ENCODE peak calls at places on chromosomes 16 and 17, in five cellular contexts. D is psoas muscle, O is heart left ventricle, H is OCI-LY7, C is lower lobe of right lung. P is an unnamed sample.

GRCh38 chr16:86396918-86397317 is 113.4 kb upstream of the FOXF1 start:
- DNase-seq in D (no peak), O (no peak), H (no peak), C (no peak), P (no peak)

GRCh38 chr17:2084129-2084765 is 29.3 kb downstream of the HIC1 start:
- DNase-seq in D (peak; percentile 75), O (peak; percentile 78), H (no peak), C (peak; percentile 48), P (no peak)

GRCh38 chr17:17551361-17551760 is 40.1 kb downstream of the PEMT start:
- DNase-seq in D (peak; percentile 10), O (peak; percentile 88), H (no peak), C (no peak), P (peak; percentile 57)

GRCh38 chr17:58403312-58403711 is 14.0 kb downstream of the RNF43 start:
- DNase-seq in D (no peak), O (no peak), H (no peak), C (no peak), P (peak; percentile 70)

GRCh38 chr17:17044846-17045561 is 2.7 kb downstream of the MPRIP start:
- DNase-seq in D (no peak), O (peak; percentile 76), H (peak; percentile 62), C (no peak), P (peak; percentile 65)

GRCh38 chr17:50765454-50766221 is 1.7 kb downstream of the ANKRD40CL start:
- DNase-seq in D (no peak), O (no peak), H (peak; percentile 41), C (peak; percentile 60), P (no peak)

GRCh38 chr16:2751577-2752034 is 832 bp upstream of the SRRM2 start:
- DNase-seq in D (no peak), O (peak; percentile 40), H (peak; percentile 92), C (peak; percentile 57), P (peak; percentile 72)

GRCh38 chr16:21097151-21097550 is 53.5 kb downstream of the DNAH3 start:
- DNase-seq in D (no peak), O (no peak), H (no peak), C (no peak), P (no peak)

GRCh38 chr16:85535352-85536072 is 77.6 kb upstream of the GSE1 start:
- DNase-seq in D (no peak), O (no peak), H (no peak), C (no peak), P (no peak)

GRCh38 chr17:77778636-77779524 is 179.6 kb upstream of the TNRC6C start:
- DNase-seq in D (peak; percentile 61), O (peak; percentile 89), H (no peak), C (peak; percentile 69), P (no peak)

GRCh38 chr16:66426112-66427035 is 721 bp upstream of the BEAN1 start:
- DNase-seq in D (no peak), O (no peak), H (no peak), C (no peak), P (no peak)

GRCh38 chr17:12731839-12732238 is 57.5 kb upstream of the ARHGAP44 start:
- DNase-seq in D (no peak), O (peak; percentile 91), H (no peak), C (no peak), P (no peak)

GRCh38 chr17:27622160-27622559 is 8.8 kb upstream of the LGALS9 start:
- DNase-seq in D (no peak), O (no peak), H (no peak), C (no peak), P (no peak)

GRCh38 chr17:36864827-36865320 is 72.4 kb upstream of the LHX1 start:
- DNase-seq in D (no peak), O (no peak), H (no peak), C (no peak), P (no peak)

GRCh38 chr16:87461466-87461975 is 31.3 kb downstream of the ZCCHC14 start:
- DNase-seq in D (peak; percentile 37), O (peak; percentile 72), H (peak; percentile 59), C (peak; percentile 94), P (peak; percentile 91)
- H3K4me1 ChIP-seq in D (peaks cover 54% of the 10 kb centered on the region), O (peaks cover 60% of the 10 kb centered on the region), H (peaks cover 15% of the 10 kb centered on the region), C (peaks cover 73% of the 10 kb centered on the region), P (peaks cover 7% of the 10 kb centered on the region)

GRCh38 chr16:31764103-31764502 is 109.5 kb upstream of the ZNF267 start:
- DNase-seq in D (no peak), O (no peak), H (no peak), C (no peak), P (no peak)
- H3K9me3 ChIP-seq in D (peaks cover 81% of the 10 kb centered on the region), O (peaks cover 18% of the 10 kb centered on the region), H (peaks cover 17% of the 10 kb centered on the region), C (peaks cover 87% of the 10 kb centered on the region), P (peaks cover 9% of the 10 kb centered on the region)

DNA sequence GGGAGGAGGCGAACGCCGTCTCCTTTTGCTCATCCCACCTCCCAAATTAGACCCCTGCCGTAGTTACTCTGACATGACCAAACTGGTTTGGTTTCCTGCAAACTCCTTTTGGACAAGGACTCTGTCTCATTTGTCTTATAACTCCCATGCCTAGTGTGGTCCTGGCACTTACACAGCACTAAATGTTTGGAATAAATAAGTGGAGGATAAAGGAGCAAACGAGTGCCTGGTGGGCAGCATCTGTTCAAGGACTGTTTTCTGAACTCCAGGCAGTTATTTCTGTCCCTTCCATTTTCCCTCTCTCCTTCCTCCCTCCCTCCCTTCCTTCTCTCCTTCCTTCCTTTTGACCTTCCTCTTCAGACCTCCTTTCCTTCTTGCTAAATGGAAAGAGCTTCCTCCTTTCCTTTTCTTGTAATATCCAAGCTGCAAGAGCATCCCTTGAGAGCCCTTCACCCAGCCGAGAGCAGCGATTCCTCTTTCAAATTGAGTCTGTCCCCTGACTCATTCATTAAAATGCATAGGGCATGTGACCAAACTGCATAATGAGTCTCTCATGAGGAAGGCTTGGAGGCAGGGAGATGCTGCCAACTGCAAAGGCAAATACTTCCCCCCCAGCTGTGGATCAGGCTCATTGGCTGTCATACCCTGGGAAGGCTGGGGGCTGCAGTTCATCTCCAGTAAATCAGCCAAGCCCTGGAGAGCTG is 36.9 kb downstream of the CHD9 start:
- DNase-seq in D (peak; percentile 69), O (peak; percentile 83), H (peak; percentile 30), C (peak; percentile 56), P (peak; percentile 11)
- H3K4me1 ChIP-seq in D (peaks cover 51% of the 10 kb centered on the region), O (peaks cover 62% of the 10 kb centered on the region), H (peaks cover 78% of the 10 kb centered on the region), C (peaks cover 78% of the 10 kb centered on the region), P (peaks cover 4% of the 10 kb centered on the region)

DNA sequence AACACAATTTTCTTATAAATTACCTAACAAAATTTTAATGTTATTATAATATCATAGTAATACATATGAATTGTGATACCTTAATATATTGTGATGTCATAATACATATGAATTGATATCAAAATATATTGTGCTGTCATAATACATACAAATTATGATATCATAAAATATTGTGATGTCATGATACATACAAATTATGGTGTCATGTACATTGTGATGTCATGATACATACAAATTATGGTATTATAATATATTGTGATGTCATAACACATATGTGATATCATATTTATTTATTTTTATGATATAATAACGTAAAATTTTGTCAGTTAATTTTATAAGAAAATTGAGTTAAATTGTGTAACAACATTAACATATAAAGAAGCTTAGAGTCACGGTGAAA is 1927.2 kb downstream of the TP53TG3F start:
- DNase-seq in D (no peak), O (no peak), H (no peak), C (no peak), P (no peak)
- H3K9me3 ChIP-seq in D (no peaks in the 10 kb centered on the region), O (no peaks in the 10 kb centered on the region), H (no peaks in the 10 kb centered on the region), C (no peaks in the 10 kb centered on the region), P (no peaks in the 10 kb centered on the region)

GRCh38 chr17:4532860-4533521 is 22.2 kb downstream of the MYBBP1A start:
- DNase-seq in D (peak; percentile 11), O (no peak), H (no peak), C (no peak), P (no peak)
- H3K4me1 ChIP-seq in D (peaks cover 16% of the 10 kb centered on the region), O (peaks cover 66% of the 10 kb centered on the region), H (peaks cover 7% of the 10 kb centered on the region), C (peaks cover 82% of the 10 kb centered on the region), P (no peaks in the 10 kb centered on the region)

GRCh38 chr17:22128171-22128570 is 435.8 kb downstream of the KCNJ18 start:
- DNase-seq in D (no peak), O (no peak), H (no peak), C (no peak), P (no peak)
- H3K9me3 ChIP-seq in D (peaks cover 6% of the 10 kb centered on the region), O (no peaks in the 10 kb centered on the region), H (peaks cover 5% of the 10 kb centered on the region), C (no peaks in the 10 kb centered on the region), P (peaks cover 2% of the 10 kb centered on the region)

GRCh38 chr16:73056383-73056782 is 8.5 kb upstream of the ZFHX3 start:
- DNase-seq in D (no peak), O (no peak), H (no peak), C (no peak), P (no peak)

GRCh38 chr16:73054131-73054496 is 6.2 kb upstream of the ZFHX3 start:
- DNase-seq in D (no peak), O (no peak), H (no peak), C (no peak), P (no peak)

GRCh38 chr16:73053379-73054130 is 5.6 kb upstream of the ZFHX3 start:
- DNase-seq in D (no peak), O (no peak), H (no peak), C (no peak), P (peak; percentile 70)

GRCh38 chr16:73053038-73053378 is 5.1 kb upstream of the ZFHX3 start:
- DNase-seq in D (no peak), O (no peak), H (no peak), C (no peak), P (no peak)

DNA sequence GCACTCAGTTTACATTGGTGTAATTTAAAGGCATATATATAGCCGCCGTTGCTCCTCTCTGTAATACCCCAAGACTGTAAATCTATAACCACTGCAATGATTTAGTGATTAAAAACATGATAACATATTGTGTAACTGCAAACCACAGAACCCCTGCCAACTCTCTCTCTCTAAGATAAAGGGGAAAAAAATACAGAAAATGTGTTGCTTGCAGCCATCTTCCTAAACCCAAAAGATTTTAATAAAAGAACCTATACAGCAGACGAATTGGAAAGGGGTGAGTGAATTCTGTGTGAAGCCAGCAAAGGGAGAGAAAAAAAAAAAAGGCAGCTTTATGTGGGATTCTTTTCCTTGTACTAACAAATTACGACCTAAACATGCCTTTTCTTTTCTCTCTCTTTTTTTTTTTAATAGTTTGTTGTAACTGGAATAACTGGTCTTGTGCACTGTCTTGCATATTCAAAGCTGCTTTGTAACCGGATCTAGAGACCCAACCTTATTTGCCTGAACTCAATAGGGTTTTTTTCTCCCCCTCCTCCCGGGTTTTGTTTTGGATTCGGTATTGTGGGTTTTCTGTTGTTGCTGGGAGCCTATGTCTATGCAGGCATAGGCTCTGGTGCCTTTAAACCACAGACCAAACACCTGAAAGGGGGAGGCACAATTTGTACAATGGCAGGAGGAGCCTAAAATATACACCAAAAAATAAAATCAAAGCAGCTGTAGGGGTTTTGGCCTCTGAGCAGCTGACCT is 7.0 kb upstream of the ZFHX3 start:
- DNase-seq in D (no peak), O (no peak), H (peak; percentile 11), C (no peak), P (peak; percentile 80)
- H3K4me1 ChIP-seq in D (peaks cover 48% of the 10 kb centered on the region), O (peaks cover 59% of the 10 kb centered on the region), H (peaks cover 47% of the 10 kb centered on the region), C (peaks cover 69% of the 10 kb centered on the region), P (peaks cover 61% of the 10 kb centered on the region)

GRCh38 chr17:21823643-21824042 is 131.3 kb downstream of the KCNJ18 start:
- DNase-seq in D (no peak), O (no peak), H (no peak), C (no peak), P (no peak)
- H3K9me3 ChIP-seq in D (no peaks in the 10 kb centered on the region), O (no peaks in the 10 kb centered on the region), H (no peaks in the 10 kb centered on the region), C (no peaks in the 10 kb centered on the region), P (no peaks in the 10 kb centered on the region)